ENCODE peak calls at places on chromosomes 7 and 10, in five cellular contexts. D is OCI-LY7, H is testis, S is IMR-90, K is choroid plexus epithelial cell. I is an unnamed sample.

GRCh38 chr7:137572071-137572784 is 228.7 kb upstream of the PTN start:
- DNase-seq in D (no peak), H (no peak), S (no peak), K (peak), I (no peak)

GRCh38 chr7:1666779-1667565 is 3.1 kb upstream of the ELFN1 start:
- DNase-seq in D (no peak), H (no peak), S (no peak), K (no peak), I (no peak)

GRCh38 chr10:6145414-6145978 is 56.7 kb downstream of the RBM17 start:
- DNase-seq in D (peak), H (no peak), S (no peak), K (no peak), I (no peak)

GRCh38 chr7:26397786-26398435 is 106.2 kb downstream of the SNX10 start:
- DNase-seq in D (peak), H (peak), S (no peak), K (no peak), I (peak)

GRCh38 chr7:158702196-158702595 is 2.4 kb downstream of the NCAPG2 start:
- DNase-seq in D (no peak), H (no peak), S (no peak), K (no peak), I (no peak)

GRCh38 chr7:33517191-33517590 is 387.8 kb downstream of the BBS9 start:
- DNase-seq in D (no peak), H (no peak), S (no peak), K (no peak), I (no peak)

GRCh38 chr10:77810446-77811335 is 115.9 kb downstream of the DLG5 start:
- DNase-seq in D (no peak), H (no peak), S (no peak), K (no peak), I (no peak)

GRCh38 chr7:114691605-114692004 is 230.3 kb upstream of the MDFIC start:
- DNase-seq in D (no peak), H (no peak), S (no peak), K (no peak), I (no peak)

GRCh38 chr10:23325132-23325531 is 19.5 kb downstream of the C10orf67 start:
- DNase-seq in D (no peak), H (no peak), S (no peak), K (peak), I (no peak)

GRCh38 chr7:121329460-121330052 is 756 bp downstream of the WNT16 start:
- DNase-seq in D (no peak), H (no peak), S (no peak), K (peak), I (peak)

GRCh38 chr7:99301496-99301895 is 24.2 kb upstream of the ARPC1A start:
- DNase-seq in D (no peak), H (no peak), S (no peak), K (no peak), I (no peak)

GRCh38 chr7:127585044-127585953 is at the start of gene GCC1:
- DNase-seq in D (peak), H (peak), S (peak), K (peak), I (peak)

GRCh38 chr10:131973160-131973951 is 8.4 kb downstream of the BNIP3 start:
- DNase-seq in D (no peak), H (no peak), S (no peak), K (no peak), I (peak)

GRCh38 chr7:140017034-140017433 is 45.7 kb downstream of the PARP12 start:
- DNase-seq in D (no peak), H (no peak), S (no peak), K (no peak), I (no peak)

GRCh38 chr10:86500846-86501245 is 20.7 kb downstream of the WAPL start:
- DNase-seq in D (no peak), H (no peak), S (peak), K (peak), I (no peak)

GRCh38 chr10:71484352-71484751 is 87.6 kb downstream of the CDH23 start:
- DNase-seq in D (no peak), H (peak), S (no peak), K (no peak), I (no peak)

GRCh38 chr10:17847586-17848296 is 38.6 kb downstream of the MRC1 start:
- DNase-seq in D (peak), H (no peak), S (peak), K (peak), I (no peak)

GRCh38 chr10:46787321-46787615 is 124.0 kb upstream of the PTPN20 start:
- DNase-seq in D (peak), H (peak), S (peak), K (peak), I (peak)

GRCh38 chr7:118626739-118627138 is 402.2 kb downstream of the ANKRD7 start:
- DNase-seq in D (peak), H (no peak), S (no peak), K (no peak), I (no peak)

GRCh38 chr10:94310369-94310768 is 52.4 kb downstream of the NOC3L start:
- DNase-seq in D (no peak), H (no peak), S (no peak), K (no peak), I (no peak)